ENCODE peak calls at places on chromosomes 4 and X, in four cellular contexts. N, W, E and I are unnamed samples.

GRCh38 chrX:37752941-37753340 is 26.9 kb upstream of the CYBB start:
- DNase-seq in N (no peak), W (no peak), E (no peak), I (no peak)

GRCh38 chrX:50962156-50962555 is 51.6 kb downstream of the BMP15 start:
- DNase-seq in E (no peak), W (no peak), N (no peak), I (no peak)

GRCh38 chrX:39450578-39450977 is 647.2 kb downstream of the BCOR start:
- DNase-seq in E (peak), W (no peak), N (no peak), I (no peak)

GRCh38 chrX:137999542-137999941 is 433.6 kb downstream of the ZIC3 start:
- DNase-seq in W (no peak), E (no peak), N (no peak), I (no peak)

GRCh38 chr4:176034498-176034897 is 31.1 kb upstream of the WDR17 start:
- DNase-seq in E (no peak), N (no peak), W (no peak), I (peak)

GRCh38 chrX:13283512-13283911 is 36.3 kb downstream of the ATXN3L start:
- DNase-seq in W (no peak), N (peak), E (no peak), I (no peak)

GRCh38 chr4:54276633-54277426 is 47.7 kb downstream of the PDGFRA start:
- DNase-seq in E (no peak), N (peak), W (no peak), I (no peak)

GRCh38 chr4:76420901-76421581 is at the start of gene CCDC158:
- DNase-seq in N (no peak), W (no peak), E (no peak), I (peak)

GRCh38 chr4:39714171-39714570 is 16.2 kb downstream of the UBE2K start:
- DNase-seq in W (no peak), N (no peak), E (no peak), I (no peak)

GRCh38 chrX:108020631-108021030 is 24.2 kb upstream of the VSIG1 start:
- DNase-seq in E (peak), N (no peak), W (no peak), I (no peak)

GRCh38 chr4:74624351-74625151 is 169.8 kb downstream of the BTC start:
- DNase-seq in E (no peak), W (no peak), N (no peak), I (no peak)

GRCh38 chr4:21887481-21887880 is 61.1 kb downstream of the KCNIP4 start:
- DNase-seq in E (no peak), N (no peak), W (no peak), I (no peak)

DNA sequence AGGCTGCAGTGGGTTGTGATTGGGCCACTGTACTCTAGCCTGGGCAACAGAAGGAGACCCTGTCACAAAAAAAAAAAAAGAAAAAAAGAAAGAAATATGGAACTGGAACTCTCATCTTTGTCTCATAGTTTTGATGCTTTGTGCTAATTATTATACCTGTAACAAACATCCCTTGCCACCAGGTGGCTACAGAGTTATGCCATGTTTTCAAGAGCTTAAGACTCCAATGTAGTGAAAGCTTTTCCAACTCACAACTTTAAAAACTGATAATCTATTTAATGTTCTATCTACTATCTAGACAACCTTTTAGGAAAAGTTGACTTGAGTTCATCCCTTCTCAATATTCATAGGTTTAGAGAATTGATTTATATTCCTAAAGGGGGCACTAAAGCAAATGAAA is 42.4 kb downstream of the HTR2C start:
- DNase-seq in W (no peak), E (peak), N (no peak), I (peak)
- TF ChIP-seq USF1 in W (no peak), E (no peak), N (no peak), I (no peak)

GRCh38 chrX:80807606-80808159 is 2.0 kb downstream of the BRWD3 start:
- DNase-seq in N (no peak), E (peak), W (no peak), I (peak)

GRCh38 chrX:80810365-80810978 is 795 bp upstream of the BRWD3 start:
- DNase-seq in N (no peak), E (peak), W (no peak), I (no peak)

GRCh38 chrX:80808160-80808735 is 1.4 kb downstream of the BRWD3 start:
- DNase-seq in N (peak), W (peak), E (peak), I (peak)

GRCh38 chrX:80806557-80806956 is 3.1 kb downstream of the BRWD3 start:
- DNase-seq in W (no peak), E (no peak), N (no peak), I (no peak)

GRCh38 chrX:80808854-80809493 is 703 bp downstream of the BRWD3 start:
- DNase-seq in W (no peak), N (peak), E (no peak), I (peak)
- TF ChIP-seq USF1 in W (no peak), N (no peak), E (no peak), I (no peak)

DNA sequence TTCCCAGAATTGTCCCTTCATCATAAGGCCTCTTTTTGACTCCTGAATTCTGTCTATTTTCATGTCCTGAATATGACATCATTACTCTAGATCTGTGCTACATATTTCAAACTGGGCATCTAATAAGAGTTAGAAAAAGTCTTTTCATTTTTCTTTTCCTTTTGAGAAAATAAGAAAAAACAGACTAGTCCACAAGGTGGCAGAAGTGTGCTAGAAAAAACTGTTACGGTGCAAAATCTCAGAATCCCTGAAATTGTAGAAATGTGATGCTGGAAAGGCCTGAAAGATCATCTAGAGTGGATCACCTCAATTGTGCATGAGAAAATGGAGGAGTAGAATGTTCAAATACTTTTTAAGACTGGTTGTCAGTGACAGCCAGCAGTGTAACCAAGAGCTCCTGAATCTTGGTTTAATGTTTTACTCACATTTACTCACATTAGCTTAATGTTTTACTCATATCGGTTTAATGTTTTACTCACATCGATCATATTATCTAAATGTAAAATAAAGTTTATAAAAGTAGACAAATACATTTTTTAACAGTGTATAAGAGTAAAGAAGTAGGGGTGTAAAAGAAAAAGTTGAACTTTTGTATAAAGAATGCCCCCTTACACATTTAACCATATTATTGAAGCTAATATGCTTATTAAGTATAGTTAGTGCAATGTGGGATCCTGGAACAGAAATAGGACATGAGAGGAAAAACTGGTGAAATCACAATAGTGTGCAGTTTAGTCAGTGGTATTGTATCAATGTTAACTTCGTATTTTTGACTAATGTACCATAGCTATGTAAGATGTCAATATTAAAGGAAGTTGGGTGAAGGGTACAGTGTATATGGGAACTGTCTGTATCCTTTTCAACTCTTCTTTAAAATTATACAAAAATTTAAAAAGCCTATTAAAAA is 15.2 kb downstream of the ASB11 start:
- DNase-seq in N (no peak), W (no peak), E (peak), I (peak)
- TF ChIP-seq USF1 in N (no peak), W (no peak), E (no peak), I (no peak)

GRCh38 chrX:24125028-24125612 is 24.4 kb upstream of the ZFX start:
- DNase-seq in N (no peak), E (no peak), W (no peak), I (no peak)

GRCh38 chrX:24124227-24124799 is 25.2 kb upstream of the ZFX start:
- DNase-seq in W (no peak), E (no peak), N (no peak), I (no peak)
- TF ChIP-seq USF1 in W (no peak), E (no peak), N (no peak), I (no peak)

GRCh38 chr4:16439003-16439402 is 212.7 kb upstream of the TAPT1 start:
- DNase-seq in E (no peak), N (no peak), W (no peak), I (no peak)
- TF ChIP-seq USF1 in E (no peak), N (no peak), W (no peak), I (no peak)

DNA sequence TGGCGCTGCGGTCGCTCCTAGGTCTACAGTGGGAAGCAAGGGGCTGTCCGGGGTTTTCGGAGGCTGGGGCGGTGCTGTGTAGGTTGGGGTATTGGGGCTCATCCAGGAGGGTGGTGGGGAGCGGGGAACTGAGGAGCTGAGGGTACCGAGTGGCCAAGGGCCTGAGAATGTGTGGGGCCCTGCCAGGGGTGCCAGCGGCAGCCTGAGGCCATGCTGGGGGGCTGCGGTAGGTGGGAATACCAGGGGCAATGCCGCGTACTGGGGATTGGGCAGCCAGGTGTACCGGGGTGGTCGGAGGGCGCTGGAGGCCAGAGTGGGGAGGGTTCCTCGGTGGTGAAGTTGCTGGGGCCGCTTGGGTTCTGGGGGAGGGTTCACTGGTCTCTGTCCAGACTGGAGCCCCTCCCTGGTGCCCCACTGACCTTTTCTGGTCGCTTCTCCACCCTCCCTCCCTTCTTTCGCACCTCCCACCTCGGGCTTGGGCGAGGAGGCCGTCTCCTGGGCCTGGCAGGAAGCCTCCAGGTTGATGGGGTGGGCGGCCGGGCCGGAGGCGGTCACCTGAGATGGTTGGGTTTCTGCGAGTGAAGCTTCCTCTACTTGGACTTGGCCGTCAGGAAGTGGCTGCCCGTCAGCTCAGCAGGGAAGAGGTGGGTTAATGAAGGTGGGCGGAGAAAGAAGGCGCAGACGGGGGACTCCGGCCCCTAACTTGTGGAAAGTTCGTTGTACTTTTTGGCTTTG is 891 bp downstream of the AKAP17A start:
- DNase-seq in E (peak), N (peak), W (no peak), I (peak)
- TF ChIP-seq USF1 in E (no peak), N (no peak), W (no peak), I (no peak)

GRCh38 chr4:30948653-30949052 is 228.5 kb downstream of the PCDH7 start:
- DNase-seq in E (no peak), N (no peak), W (no peak), I (no peak)

GRCh38 chr4:30953799-30954198 is 233.6 kb downstream of the PCDH7 start:
- DNase-seq in N (no peak), E (no peak), W (no peak), I (no peak)

GRCh38 chr4:30952526-30953219 is 232.5 kb downstream of the PCDH7 start:
- DNase-seq in E (no peak), N (no peak), W (no peak), I (no peak)

GRCh38 chr4:30946288-30946687 is 226.1 kb downstream of the PCDH7 start:
- DNase-seq in E (no peak), W (no peak), N (no peak), I (no peak)

GRCh38 chr4:30950737-30951136 is 230.6 kb downstream of the PCDH7 start:
- DNase-seq in N (no peak), E (no peak), W (no peak), I (no peak)
- TF ChIP-seq USF1 in N (no peak), E (no peak), W (no peak), I (no peak)

DNA sequence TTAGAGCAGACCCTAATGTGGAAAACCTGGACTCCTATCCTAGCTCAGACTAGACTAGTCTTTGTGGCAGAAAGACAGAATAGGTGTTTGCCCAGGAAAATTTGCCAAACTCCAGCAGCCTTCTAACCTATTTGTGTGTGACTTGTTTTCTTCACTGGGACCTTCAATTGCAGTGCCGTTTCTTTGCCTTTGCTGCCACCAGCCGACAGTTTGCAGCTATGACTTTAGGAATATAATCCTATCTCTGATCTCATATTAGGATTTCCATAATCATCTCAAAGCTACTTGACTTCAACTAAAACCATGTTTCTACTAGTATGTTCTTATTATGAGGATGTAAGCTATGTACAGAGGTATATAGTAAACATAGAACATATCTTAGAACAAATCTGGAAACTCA is 60.2 kb upstream of the PGAM4 start:
- DNase-seq in E (peak), W (no peak), N (peak), I (peak)
- TF ChIP-seq USF1 in E (no peak), W (no peak), N (no peak), I (no peak)

GRCh38 chr4:164501074-164501473 is 252.9 kb upstream of the SMIM31 start:
- DNase-seq in E (no peak), W (no peak), N (no peak), I (no peak)
- TF ChIP-seq USF1 in E (no peak), W (no peak), N (no peak), I (no peak)

GRCh38 chrX:11414091-11414490 is 120.9 kb downstream of the AMELX start:
- DNase-seq in E (no peak), N (no peak), W (no peak), I (no peak)
- TF ChIP-seq USF1 in E (no peak), N (no peak), W (no peak), I (no peak)